ENCODE peak calls at places on chromosomes 3 and 15, in eight cellular contexts. One of them, this sample, is unnamed.

GRCh38 chr3:161859057-161859456 is 362.4 kb downstream of the OTOL1 start:
- DNase-seq in GM13976: no peak
- DNase-seq in neural crest cell: no peak
- DNase-seq in NCI-H460: no peak
- DNase-seq in COR-L47: no peak
- DNase-seq in OCI-LY7: no peak
- DNase-seq in T-helper 1 cell: no peak
- DNase-seq in NCI-H1092 treated with DMSO at 0.1 percent for 48 hours: no peak
- DNase-seq in this sample: no peak

GRCh38 chr15:40069178-40070165 is 30.5 kb upstream of the SRP14 start:
- DNase-seq in T-helper 1 cell: no peak
- DNase-seq in NCI-H460: peak; percentile 87
- DNase-seq in COR-L47: peak; percentile 99
- DNase-seq in OCI-LY7: peak; percentile 73
- DNase-seq in neural crest cell: no peak
- DNase-seq in NCI-H1092 treated with DMSO at 0.1 percent for 48 hours: peak; percentile 94
- DNase-seq in GM13976: peak; percentile 87
- DNase-seq in this sample: peak; percentile 55

GRCh38 chr3:135736740-135737139 is 228.8 kb upstream of the PPP2R3A start:
- DNase-seq in NCI-H1092 treated with DMSO at 0.1 percent for 48 hours: no peak
- DNase-seq in neural crest cell: no peak
- DNase-seq in T-helper 1 cell: no peak
- DNase-seq in GM13976: no peak
- DNase-seq in COR-L47: peak; percentile 43
- DNase-seq in NCI-H460: no peak
- DNase-seq in OCI-LY7: peak; percentile 37
- DNase-seq in this sample: no peak

GRCh38 chr3:14295777-14296176 is 106.6 kb upstream of the SLC6A6 start:
- DNase-seq in T-helper 1 cell: no peak
- DNase-seq in COR-L47: no peak
- DNase-seq in NCI-H1092 treated with DMSO at 0.1 percent for 48 hours: no peak
- DNase-seq in OCI-LY7: no peak
- DNase-seq in neural crest cell: no peak
- DNase-seq in NCI-H460: no peak
- DNase-seq in GM13976: no peak
- DNase-seq in this sample: no peak

GRCh38 chr3:165254812-165255211 is 58.6 kb upstream of the SLITRK3 start:
- DNase-seq in OCI-LY7: no peak
- DNase-seq in GM13976: no peak
- DNase-seq in NCI-H460: peak; percentile 69
- DNase-seq in NCI-H1092 treated with DMSO at 0.1 percent for 48 hours: peak; percentile 53
- DNase-seq in COR-L47: peak; percentile 33
- DNase-seq in neural crest cell: no peak
- DNase-seq in T-helper 1 cell: no peak
- DNase-seq in this sample: no peak

GRCh38 chr3:182814419-182815160 is 21.3 kb downstream of the ATP11B start:
- DNase-seq in GM13976: no peak
- DNase-seq in NCI-H460: no peak
- DNase-seq in T-helper 1 cell: no peak
- DNase-seq in NCI-H1092 treated with DMSO at 0.1 percent for 48 hours: no peak
- DNase-seq in COR-L47: no peak
- DNase-seq in neural crest cell: no peak
- DNase-seq in OCI-LY7: no peak
- DNase-seq in this sample: no peak

GRCh38 chr3:116256843-116257485 is 188.3 kb downstream of the LSAMP start:
- DNase-seq in neural crest cell: no peak
- DNase-seq in NCI-H460: no peak
- DNase-seq in OCI-LY7: no peak
- DNase-seq in NCI-H1092 treated with DMSO at 0.1 percent for 48 hours: no peak
- DNase-seq in T-helper 1 cell: no peak
- DNase-seq in GM13976: no peak
- DNase-seq in COR-L47: no peak
- DNase-seq in this sample: no peak

GRCh38 chr15:53611145-53611920 is 148.1 kb downstream of the WDR72 start:
- DNase-seq in NCI-H1092 treated with DMSO at 0.1 percent for 48 hours: no peak
- DNase-seq in NCI-H460: no peak
- DNase-seq in GM13976: no peak
- DNase-seq in T-helper 1 cell: no peak
- DNase-seq in COR-L47: no peak
- DNase-seq in neural crest cell: no peak
- DNase-seq in OCI-LY7: no peak
- DNase-seq in this sample: no peak

GRCh38 chr15:80587007-80587406 is 108.1 kb upstream of the ABHD17C start:
- DNase-seq in neural crest cell: no peak
- DNase-seq in OCI-LY7: no peak
- DNase-seq in COR-L47: no peak
- DNase-seq in GM13976: no peak
- DNase-seq in NCI-H460: no peak
- DNase-seq in T-helper 1 cell: no peak
- DNase-seq in NCI-H1092 treated with DMSO at 0.1 percent for 48 hours: no peak
- DNase-seq in this sample: no peak

GRCh38 chr3:40899286-40899712 is 300.0 kb upstream of the CTNNB1 start:
- DNase-seq in T-helper 1 cell: no peak
- DNase-seq in OCI-LY7: no peak
- DNase-seq in neural crest cell: no peak
- DNase-seq in NCI-H460: no peak
- DNase-seq in GM13976: no peak
- DNase-seq in COR-L47: no peak
- DNase-seq in NCI-H1092 treated with DMSO at 0.1 percent for 48 hours: no peak
- DNase-seq in this sample: no peak

GRCh38 chr3:186483611-186484340 is 60.4 kb downstream of the CRYGS start:
- DNase-seq in GM13976: no peak
- DNase-seq in NCI-H460: no peak
- DNase-seq in T-helper 1 cell: no peak
- DNase-seq in neural crest cell: no peak
- DNase-seq in NCI-H1092 treated with DMSO at 0.1 percent for 48 hours: no peak
- DNase-seq in COR-L47: no peak
- DNase-seq in OCI-LY7: no peak
- DNase-seq in this sample: no peak

This sample was measured in germinal center.